ENCODE peak calls at places on chromosomes 7 and 10, in four cellular contexts. One of them, this sample, is unnamed.

GRCh38 chr10:69328346-69328687 is 50.0 kb downstream of the HK1 start:
- DNase-seq in K562: no peak
- DNase-seq in GM12878: no peak
- DNase-seq in HepG2: no peak
- DNase-seq in this sample: no peak

GRCh38 chr7:157488326-157488725 is 151.5 kb downstream of the DNAJB6 start:
- DNase-seq in GM12878: no peak
- DNase-seq in K562: no peak
- DNase-seq in HepG2: no peak
- DNase-seq in this sample: no peak

GRCh38 chr7:4707134-4707651 is 25.1 kb downstream of the FOXK1 start:
- DNase-seq in K562: no peak
- DNase-seq in GM12878: no peak
- DNase-seq in HepG2: no peak
- DNase-seq in this sample: peak

GRCh38 chr7:106524690-106525059 is 136.3 kb downstream of the CCDC71L start:
- DNase-seq in GM12878: no peak
- DNase-seq in HepG2: no peak
- DNase-seq in K562: no peak
- DNase-seq in this sample: peak

GRCh38 chr10:63596924-63597323 is 75.7 kb downstream of the REEP3 start:
- DNase-seq in GM12878: no peak
- DNase-seq in HepG2: no peak
- DNase-seq in K562: no peak
- DNase-seq in this sample: no peak

GRCh38 chr7:155312108-155312507 is 14.4 kb downstream of the INSIG1 start:
- DNase-seq in K562: no peak
- DNase-seq in GM12878: no peak
- DNase-seq in HepG2: no peak
- DNase-seq in this sample: no peak

GRCh38 chr7:130147710-130148325 is 57.4 kb downstream of the TMEM209 start:
- DNase-seq in GM12878: no peak
- DNase-seq in HepG2: no peak
- DNase-seq in K562: no peak
- DNase-seq in this sample: no peak

GRCh38 chr10:23341004-23341403 is 3.6 kb downstream of the C10orf67 start:
- DNase-seq in HepG2: no peak
- DNase-seq in K562: no peak
- DNase-seq in GM12878: no peak
- DNase-seq in this sample: no peak

GRCh38 chr10:119111968-119112515 is 8.1 kb downstream of the DENND10 start:
- DNase-seq in HepG2: no peak
- DNase-seq in K562: no peak
- DNase-seq in GM12878: no peak
- DNase-seq in this sample: no peak

GRCh38 chr7:34389332-34390078 is 268.5 kb upstream of the NPSR1 start:
- DNase-seq in K562: no peak
- DNase-seq in GM12878: no peak
- DNase-seq in HepG2: no peak
- DNase-seq in this sample: no peak

GRCh38 chr10:13189946-13190345 is 28.6 kb downstream of the MCM10 start:
- DNase-seq in K562: no peak
- DNase-seq in HepG2: no peak
- DNase-seq in GM12878: no peak
- DNase-seq in this sample: no peak

GRCh38 chr7:132437730-132438129 is 138.5 kb downstream of the PLXNA4 start:
- DNase-seq in HepG2: no peak
- DNase-seq in GM12878: no peak
- DNase-seq in K562: no peak
- DNase-seq in this sample: peak

GRCh38 chr7:140923358-140924006 is 1.2 kb downstream of the BRAF start:
- DNase-seq in HepG2: no peak
- DNase-seq in GM12878: no peak
- DNase-seq in K562: peak
- DNase-seq in this sample: peak

GRCh38 chr7:134481167-134481566 is 22.3 kb upstream of the AKR1B1 start:
- DNase-seq in HepG2: no peak
- DNase-seq in K562: no peak
- DNase-seq in GM12878: no peak
- DNase-seq in this sample: no peak

GRCh38 chr10:103517234-103518085 is 24.0 kb downstream of the NEURL1 start:
- DNase-seq in K562: no peak
- DNase-seq in GM12878: no peak
- DNase-seq in HepG2: no peak
- DNase-seq in this sample: no peak

GRCh38 chr7:22995011-22995410 is 18.9 kb downstream of the HYCC1 start:
- DNase-seq in K562: no peak
- DNase-seq in HepG2: no peak
- DNase-seq in GM12878: no peak
- DNase-seq in this sample: no peak

GRCh38 chr10:33157108-33157507 is 177.4 kb downstream of the NRP1 start:
- DNase-seq in GM12878: no peak
- DNase-seq in K562: no peak
- DNase-seq in HepG2: no peak
- DNase-seq in this sample: peak

GRCh38 chr7:150322833-150323681 is at the start of the genes ACTR3C and LRRC61:
- DNase-seq in K562: peak
- DNase-seq in GM12878: no peak
- DNase-seq in HepG2: peak
- DNase-seq in this sample: no peak

GRCh38 chr10:75404335-75405200 is 3.0 kb upstream of the ZNF503 start:
- DNase-seq in GM12878: no peak
- DNase-seq in K562: no peak
- DNase-seq in HepG2: peak
- DNase-seq in this sample: no peak

GRCh38 chr10:46247808-46248569 is 38.8 kb upstream of the ANTXRL start:
- DNase-seq in K562: peak
- DNase-seq in GM12878: no peak
- DNase-seq in HepG2: no peak
- DNase-seq in this sample: no peak

GRCh38 chr10:50614444-50615137 is 9.2 kb downstream of the SGMS1 start:
- DNase-seq in GM12878: no peak
- DNase-seq in K562: peak
- DNase-seq in HepG2: peak
- DNase-seq in this sample: no peak

GRCh38 chr10:15742831-15743230 is 23.1 kb upstream of the ITGA8 start:
- DNase-seq in K562: no peak
- DNase-seq in HepG2: no peak
- DNase-seq in GM12878: no peak
- DNase-seq in this sample: no peak

GRCh38 chr10:29843143-29843542 is 208.4 kb upstream of the SVIL start:
- DNase-seq in GM12878: no peak
- DNase-seq in HepG2: no peak
- DNase-seq in K562: no peak
- DNase-seq in this sample: no peak

GRCh38 chr7:123191132-123191531 is 8.6 kb downstream of the SLC13A1 start:
- DNase-seq in K562: no peak
- DNase-seq in HepG2: peak
- DNase-seq in GM12878: no peak
- DNase-seq in this sample: no peak

GRCh38 chr10:109784236-109784635 is 139.1 kb downstream of the XPNPEP1 start:
- DNase-seq in GM12878: no peak
- DNase-seq in K562: no peak
- DNase-seq in HepG2: no peak
- DNase-seq in this sample: no peak
- TF ChIP-seq MYC in GM12878: no peak
- TF ChIP-seq MYC in K562: no peak
- TF ChIP-seq MYC in HepG2: no peak
- TF ChIP-seq MYC in this sample: no peak

DNA sequence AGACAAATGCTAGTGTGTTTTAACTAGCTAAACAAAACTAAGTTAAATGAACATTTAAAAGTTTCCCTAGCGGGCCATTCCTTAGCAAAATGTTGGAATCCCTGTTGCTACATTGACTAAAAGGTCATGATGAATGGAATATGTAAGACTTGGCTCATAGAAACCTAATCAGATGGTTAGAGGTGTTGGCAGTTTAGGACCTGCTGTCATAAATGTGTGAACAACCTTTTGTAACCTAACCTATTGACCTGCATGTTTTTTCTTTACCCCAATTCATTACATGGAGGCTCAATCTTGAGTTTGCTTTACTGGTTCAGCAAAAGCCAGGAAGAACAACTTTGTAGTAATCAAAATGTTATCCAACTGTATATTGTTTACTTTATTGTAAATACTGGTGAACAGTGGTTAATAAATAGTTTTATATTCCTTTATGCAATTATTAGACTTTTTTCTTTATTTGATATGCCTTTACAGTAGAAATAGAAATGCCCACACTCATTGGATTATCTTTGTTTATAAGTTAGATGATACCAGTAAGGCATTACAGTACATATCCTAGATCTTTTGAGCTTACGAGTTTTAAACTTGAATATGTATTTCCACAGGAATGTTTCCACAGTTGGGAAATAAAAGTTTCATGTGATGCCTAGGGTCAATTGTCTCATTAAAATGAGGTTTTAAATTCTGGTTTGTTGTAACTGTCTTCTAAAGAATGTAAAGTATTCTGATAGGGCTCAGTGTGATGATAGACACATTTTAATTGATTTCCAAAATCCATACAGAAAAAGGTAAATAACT is 11.6 kb downstream of the CBX3 start:
- DNase-seq in K562: no peak
- DNase-seq in GM12878: no peak
- DNase-seq in HepG2: no peak
- DNase-seq in this sample: no peak
- TF ChIP-seq POLR2AphosphoS5 in K562: no peak
- TF ChIP-seq POLR2AphosphoS5 in GM12878: peak
- TF ChIP-seq POLR2AphosphoS5 in HepG2: no peak
- TF ChIP-seq POLR2AphosphoS5 in this sample: peak

GRCh38 chr10:91033536-91033935 is 112.6 kb upstream of the ANKRD1 start:
- DNase-seq in GM12878: no peak
- DNase-seq in HepG2: no peak
- DNase-seq in K562: no peak
- DNase-seq in this sample: no peak

GRCh38 chr10:91035650-91036292 is 114.9 kb upstream of the ANKRD1 start:
- DNase-seq in GM12878: no peak
- DNase-seq in HepG2: no peak
- DNase-seq in K562: no peak
- DNase-seq in this sample: no peak

GRCh38 chr10:91034042-91034441 is 113.2 kb upstream of the ANKRD1 start:
- DNase-seq in GM12878: no peak
- DNase-seq in HepG2: no peak
- DNase-seq in K562: no peak
- DNase-seq in this sample: no peak

GRCh38 chr10:91032614-91033248 is 111.8 kb upstream of the ANKRD1 start:
- DNase-seq in GM12878: no peak
- DNase-seq in HepG2: no peak
- DNase-seq in K562: no peak
- DNase-seq in this sample: no peak

DNA sequence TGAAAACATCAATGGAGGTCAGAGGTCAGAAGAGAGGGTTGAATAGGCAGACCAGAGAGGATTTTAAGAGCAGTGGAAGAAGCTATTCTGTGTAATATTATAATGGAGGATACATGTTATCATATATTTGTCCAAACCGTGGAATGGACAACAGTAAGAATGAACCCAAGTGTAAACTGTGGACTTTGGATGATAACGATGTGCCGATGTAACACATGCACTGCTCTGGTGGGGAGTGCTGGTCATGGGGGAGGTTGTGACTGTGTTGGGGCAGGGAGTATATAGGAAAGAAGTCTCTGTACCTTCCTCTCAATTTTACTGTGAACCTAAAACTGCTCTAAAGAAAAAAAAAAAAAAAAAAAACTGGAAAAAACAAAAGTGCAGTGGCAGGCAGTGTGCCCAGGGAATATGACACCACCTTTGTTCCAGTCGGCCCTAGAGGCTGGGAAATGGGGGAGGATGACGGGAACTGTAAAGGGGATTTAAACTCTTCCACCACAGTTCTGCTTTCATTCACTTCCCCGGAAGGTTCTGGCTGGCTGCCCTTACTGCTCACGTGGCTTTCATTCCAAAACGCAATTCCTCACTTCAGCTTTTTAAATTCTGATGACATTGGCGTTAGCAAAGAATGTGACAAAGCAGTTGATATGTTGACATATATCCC is 113.7 kb upstream of the ANKRD1 start:
- DNase-seq in K562: no peak
- DNase-seq in HepG2: peak
- DNase-seq in GM12878: no peak
- DNase-seq in this sample: peak
- H2AFZ ChIP-seq in K562: no peak
- H2AFZ ChIP-seq in HepG2: no peak
- H2AFZ ChIP-seq in GM12878: no peak
- H2AFZ ChIP-seq in this sample: no peak

GRCh38 chr10:101152316-101152715 is 21.2 kb downstream of the TLX1 start:
- DNase-seq in GM12878: no peak
- DNase-seq in HepG2: no peak
- DNase-seq in K562: no peak
- DNase-seq in this sample: no peak
- TF ChIP-seq MYC in GM12878: no peak
- TF ChIP-seq MYC in HepG2: no peak
- TF ChIP-seq MYC in K562: no peak
- TF ChIP-seq MYC in this sample: no peak

GRCh38 chr7:6257602-6258001 is 14.8 kb downstream of the CYTH3 start:
- DNase-seq in GM12878: no peak
- DNase-seq in K562: no peak
- DNase-seq in HepG2: no peak
- DNase-seq in this sample: no peak

GRCh38 chr7:6260291-6261183 is 11.9 kb downstream of the CYTH3 start:
- DNase-seq in K562: no peak
- DNase-seq in HepG2: no peak
- DNase-seq in GM12878: no peak
- DNase-seq in this sample: no peak

GRCh38 chr7:6258440-6259182 is 13.8 kb downstream of the CYTH3 start:
- DNase-seq in HepG2: no peak
- DNase-seq in K562: no peak
- DNase-seq in GM12878: no peak
- DNase-seq in this sample: peak

GRCh38 chr7:6256709-6257535 is 15.5 kb downstream of the CYTH3 start:
- DNase-seq in HepG2: peak
- DNase-seq in GM12878: peak
- DNase-seq in K562: no peak
- DNase-seq in this sample: no peak

GRCh38 chr7:6259257-6259656 is 13.2 kb downstream of the CYTH3 start:
- DNase-seq in K562: no peak
- DNase-seq in HepG2: no peak
- DNase-seq in GM12878: no peak
- DNase-seq in this sample: no peak
- TF ChIP-seq POLR2AphosphoS5 in K562: no peak
- TF ChIP-seq POLR2AphosphoS5 in HepG2: no peak
- TF ChIP-seq POLR2AphosphoS5 in GM12878: no peak
- TF ChIP-seq POLR2AphosphoS5 in this sample: no peak